ENCODE peak calls at places on chromosomes 16 and 17, in seven cellular contexts. B is HCT116, L is GM23338, V is OCI-LY7, I is GM23248, C is PC-3, O is MM.1S. F is an unnamed sample.
A peak's percentile ranks its signal among the peaks of the same experiment; 100 is the strongest.

GRCh38 chr17:81576621-81577277 is 24.6 kb upstream of the FAAP100 start:
- DNase-seq in B (no peak), L (no peak), V (no peak), I (peak; percentile 90), C (peak; percentile 95), O (no peak), F (no peak)

GRCh38 chr16:10253344-10253855 is 71.2 kb upstream of the GRIN2A start:
- DNase-seq in B (no peak), L (no peak), V (no peak), I (no peak), C (no peak), O (no peak), F (no peak)

GRCh38 chr17:81471804-81472456 is 40.7 kb downstream of the ACTG1 start:
- DNase-seq in B (peak; percentile 99), L (peak; percentile 72), V (peak; percentile 37), I (peak; percentile 97), C (no peak), O (peak; percentile 33), F (peak; percentile 42)

GRCh38 chr17:32746698-32747097 is 130.2 kb downstream of the MYO1D start:
- DNase-seq in B (no peak), L (no peak), V (no peak), I (peak; percentile 92), C (peak; percentile 19), O (no peak), F (no peak)

GRCh38 chr16:67398546-67399217 is 5.4 kb upstream of the TPPP3 start:
- DNase-seq in B (no peak), L (no peak), V (no peak), I (no peak), C (no peak), O (no peak), F (no peak)

GRCh38 chr17:19317359-19318095 is 45.0 kb downstream of the B9D1 start:
- DNase-seq in B (peak; percentile 57), L (peak; percentile 93), V (peak; percentile 91), I (peak; percentile 37), C (no peak), O (peak; percentile 95), F (peak; percentile 91)

GRCh38 chr16:4679156-4679853 is 14.1 kb upstream of the NUDT16L1 start:
- DNase-seq in B (no peak), L (no peak), V (no peak), I (no peak), C (no peak), O (no peak), F (no peak)

GRCh38 chr16:89044394-89045180 is 49.1 kb upstream of the ACSF3 start:
- DNase-seq in B (no peak), L (no peak), V (no peak), I (no peak), C (no peak), O (no peak), F (no peak)

GRCh38 chr17:55433029-55433628 is 11.5 kb upstream of the MMD start:
- DNase-seq in B (peak; percentile 86), L (no peak), V (no peak), I (peak; percentile 42), C (peak; percentile 99), O (no peak), F (peak; percentile 41)

GRCh38 chr16:15827709-15828343 is 29.0 kb downstream of the MYH11 start:
- DNase-seq in B (no peak), L (no peak), V (no peak), I (no peak), C (no peak), O (no peak), F (no peak)

GRCh38 chr16:15822957-15823356 is 33.9 kb downstream of the MYH11 start:
- DNase-seq in B (no peak), L (no peak), V (no peak), I (no peak), C (no peak), O (no peak), F (no peak)

GRCh38 chr16:15829460-15829859 is 27.4 kb downstream of the MYH11 start:
- DNase-seq in B (no peak), L (peak; percentile 54), V (no peak), I (peak; percentile 22), C (no peak), O (no peak), F (no peak)

GRCh38 chr16:15827299-15827698 is 29.5 kb downstream of the MYH11 start:
- DNase-seq in B (no peak), L (no peak), V (no peak), I (no peak), C (no peak), O (no peak), F (no peak)

DNA sequence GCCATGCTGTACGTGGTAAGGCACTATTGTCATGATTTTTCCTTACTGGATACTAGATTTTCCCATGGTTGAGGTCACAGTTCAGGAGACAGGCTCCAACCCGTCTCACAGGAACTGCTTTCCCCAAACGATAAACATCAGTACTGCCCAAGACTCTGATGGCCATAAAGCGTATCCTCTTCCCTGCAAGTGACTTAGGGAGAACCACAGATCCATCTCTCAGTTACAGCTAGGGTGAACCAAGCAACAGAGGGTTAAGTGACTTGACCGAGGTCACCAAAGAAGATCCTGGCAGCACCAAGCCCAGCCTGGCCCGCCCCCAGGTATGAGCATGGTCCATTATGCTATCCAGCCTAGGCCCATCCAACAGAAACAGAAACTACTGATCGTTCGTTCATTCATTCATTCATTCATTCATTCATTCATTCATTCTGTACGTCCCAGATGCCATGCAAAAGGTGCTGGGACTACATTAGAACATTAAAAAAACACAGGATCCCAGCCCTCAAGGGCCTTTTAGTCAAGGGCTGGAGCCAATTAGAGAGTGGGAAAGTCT is 31.0 kb downstream of the MYH11 start:
- DNase-seq in B (no peak), L (no peak), V (no peak), I (no peak), C (no peak), O (no peak), F (no peak)
- H2AFZ ChIP-seq in B (no peak overlapping the region), L (no peak overlapping the region), V (no peak overlapping the region), I (no peak overlapping the region), C (no peak overlapping the region), O (no peak overlapping the region), F (no peak overlapping the region)

GRCh38 chr17:39754958-39755549 is 17.3 kb downstream of the GRB7 start:
- DNase-seq in B (no peak), L (peak; percentile 62), V (peak; percentile 57), I (peak; percentile 33), C (no peak), O (no peak), F (peak; percentile 39)
- TF ChIP-seq EZH2phosphoT487 in B (no peak), L (no peak), V (no peak), I (no peak), C (no peak), O (no peak), F (no peak)

GRCh38 chr17:77450742-77451270 is 310.0 kb downstream of the SEC14L1 start:
- DNase-seq in B (no peak), L (no peak), V (no peak), I (no peak), C (no peak), O (no peak), F (no peak)
- H2AFZ ChIP-seq in B (no peak overlapping the region), L (no peak overlapping the region), V (no peak overlapping the region), I (no peak overlapping the region), C (no peak overlapping the region), O (no peak overlapping the region), F (no peak overlapping the region)

GRCh38 chr17:78351449-78352006 is 8.3 kb downstream of the SOCS3 start:
- DNase-seq in B (no peak), L (peak; percentile 90), V (no peak), I (peak; percentile 95), C (no peak), O (no peak), F (peak; percentile 93)
- TF ChIP-seq EZH2phosphoT487 in B (no peak), L (no peak), V (no peak), I (no peak), C (no peak), O (no peak), F (no peak)

DNA sequence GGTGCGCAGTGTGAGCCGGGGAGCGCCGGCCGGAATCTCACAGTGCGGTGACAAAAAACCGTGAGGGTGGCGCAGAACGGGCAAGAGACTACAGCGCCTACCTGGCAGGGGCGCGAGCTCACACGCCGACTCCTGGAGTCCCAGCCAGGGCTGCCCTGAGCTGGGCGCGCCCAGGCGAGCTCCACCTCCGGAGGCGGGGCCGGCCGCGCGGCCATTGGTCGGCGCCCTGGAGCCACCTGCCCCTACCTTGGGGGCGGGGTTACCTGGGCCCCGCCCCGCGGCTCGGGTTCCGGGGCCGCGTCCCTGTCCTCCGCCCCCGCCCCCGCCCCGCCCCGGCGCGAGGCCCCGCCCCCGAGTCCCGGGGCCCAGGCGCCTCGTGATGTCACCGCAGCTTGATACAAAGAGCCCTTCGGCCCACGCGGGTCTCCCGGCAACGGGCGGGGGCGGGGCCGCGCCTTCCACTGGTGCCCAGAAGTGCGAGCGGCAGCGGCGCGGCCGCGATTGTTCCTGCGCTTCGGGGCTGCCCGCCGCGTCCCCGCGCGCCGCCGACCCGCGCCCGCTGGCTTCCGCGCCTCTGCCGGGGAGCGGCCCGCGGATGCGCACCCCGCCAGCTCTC is 96.3 kb downstream of the RAB11FIP4 start:
- DNase-seq in B (peak; percentile 87), L (peak; percentile 96), V (peak; percentile 95), I (peak; percentile 71), C (peak; percentile 90), O (peak; percentile 97), F (peak; percentile 98)
- H2AFZ ChIP-seq in B (peak overlapping the region; percentile 98), L (peak overlapping the region; percentile 75), V (peak overlapping the region; percentile 96), I (peak overlapping the region; percentile 44), C (peak overlapping the region; percentile 77), O (peak overlapping the region; percentile 99), F (peak overlapping the region; percentile 59)